ENCODE peak calls at places on chromosomes 1 and 21, in five cellular contexts. Y is nephron progenitor cell; T is left ventricle myocardium inferior; F is AG04450; J is CD8-positive, alpha-beta T cell. K is an unnamed sample.
A peak's percentile ranks its signal among the peaks of the same experiment; 100 is the strongest.

GRCh38 chr1:43938892-43939587 is 5.4 kb downstream of the ARTN start:
- DNase-seq in J (no peak), F (no peak), T (peak; percentile 44), Y (no peak), K (no peak)

GRCh38 chr1:24464378-24464770 is 38.3 kb upstream of the RCAN3 start:
- DNase-seq in J (no peak), T (no peak), Y (no peak), F (no peak), K (no peak)

GRCh38 chr1:151641229-151641628 is 29.4 kb downstream of the SNX27 start:
- DNase-seq in T (no peak), Y (no peak), J (no peak), F (no peak), K (no peak)

GRCh38 chr1:207309775-207310273 is 11.7 kb upstream of the CD55 start:
- DNase-seq in F (peak; percentile 38), J (no peak), T (no peak), Y (no peak), K (no peak)

GRCh38 chr1:145999321-146000024 is 3.1 kb upstream of the TXNIP start:
- DNase-seq in T (no peak), Y (no peak), J (no peak), F (no peak), K (no peak)

GRCh38 chr1:225851810-225852209 is 30.4 kb downstream of the TMEM63A start:
- DNase-seq in J (no peak), T (no peak), Y (no peak), F (no peak), K (no peak)

GRCh38 chr1:32335619-32335950 is 448 bp downstream of the MARCKSL1 start:
- DNase-seq in T (no peak), Y (no peak), F (no peak), J (no peak), K (no peak)

GRCh38 chr1:9909222-9910046 is 635 bp downstream of the CTNNBIP1 start:
- DNase-seq in T (peak; percentile 23), J (peak; percentile 8), Y (peak; percentile 32), F (no peak), K (peak; percentile 29)

GRCh38 chr1:118627435-118627834 is 360.7 kb downstream of the TBX15 start:
- DNase-seq in J (no peak), T (no peak), Y (no peak), F (no peak), K (no peak)

GRCh38 chr1:107477233-107477632 is 336.4 kb downstream of the NTNG1 start:
- DNase-seq in J (no peak), T (no peak), Y (no peak), F (no peak), K (no peak)

GRCh38 chr1:221925947-221926346 is 184.1 kb upstream of the DUSP10 start:
- DNase-seq in F (no peak), Y (no peak), J (no peak), T (no peak), K (no peak)

GRCh38 chr1:174999926-175000696 is at the start of gene CACYBP:
- DNase-seq in Y (no peak), T (no peak), F (no peak), J (no peak), K (no peak)

GRCh38 chr1:182366596-182366995 is 25.0 kb downstream of the GLUL start:
- DNase-seq in F (no peak), Y (no peak), J (no peak), T (no peak), K (no peak)

GRCh38 chr21:45334591-45335081 is 46.9 kb upstream of the POFUT2 start:
- DNase-seq in T (peak; percentile 9), J (no peak), Y (no peak), F (no peak), K (no peak)

DNA sequence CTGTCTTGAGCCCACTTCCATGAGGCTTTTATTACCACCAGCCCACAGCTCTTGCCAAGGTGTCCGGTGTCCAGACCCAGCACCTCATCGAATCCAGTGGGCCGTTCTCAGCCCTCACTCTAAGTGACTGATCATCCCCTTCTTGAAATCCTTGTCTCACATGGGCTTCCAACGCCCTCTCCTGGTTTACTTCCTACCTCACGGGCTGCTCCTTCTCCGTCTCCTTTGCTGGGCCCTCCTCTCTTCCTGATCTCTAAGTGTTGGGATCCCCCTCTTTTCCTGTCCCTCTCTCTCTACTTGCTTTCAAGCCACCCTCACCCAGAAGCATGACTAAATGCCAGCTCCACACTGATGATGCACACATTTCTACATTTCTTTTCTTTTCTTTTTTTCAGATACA is 9.0 kb upstream of the RHBG start:
- DNase-seq in F (no peak), T (no peak), J (no peak), Y (peak; percentile 34), K (no peak)
- TF ChIP-seq CTCF in F (peak; percentile 59), T (no peak), J (no peak), Y (no peak), K (no peak)

GRCh38 chr1:245279346-245279745 is 124.6 kb downstream of the KIF26B start:
- DNase-seq in J (no peak), T (no peak), F (no peak), Y (no peak), K (no peak)

GRCh38 chr1:245272676-245273075 is 117.9 kb downstream of the KIF26B start:
- DNase-seq in F (no peak), Y (no peak), T (no peak), J (no peak), K (no peak)

GRCh38 chr1:245276426-245276825 is 121.6 kb downstream of the KIF26B start:
- DNase-seq in T (no peak), F (no peak), J (no peak), Y (no peak), K (no peak)

GRCh38 chr1:245278846-245279245 is 124.1 kb downstream of the KIF26B start:
- DNase-seq in T (no peak), Y (no peak), J (no peak), F (no peak), K (no peak)

GRCh38 chr1:245277276-245277675 is 122.5 kb downstream of the KIF26B start:
- DNase-seq in Y (no peak), J (no peak), T (no peak), F (no peak), K (no peak)
- TF ChIP-seq CTCF in Y (peak; percentile 9), J (no peak), T (no peak), F (peak; percentile 10), K (peak; percentile 52)

GRCh38 chr21:38806153-38806941 is 618 bp downstream of the ETS2 start:
- DNase-seq in Y (peak; percentile 70), T (peak; percentile 53), F (no peak), J (no peak), K (peak; percentile 27)
- TF ChIP-seq CTCF in Y (no peak), T (peak; percentile 31), F (peak; percentile 26), J (no peak), K (peak; percentile 49)

GRCh38 chr1:228456252-228457016 is 30.7 kb upstream of the RNF187 start:
- DNase-seq in J (no peak), Y (no peak), T (no peak), F (no peak), K (no peak)

GRCh38 chr1:228457396-228458176 is 29.6 kb upstream of the RNF187 start:
- DNase-seq in Y (peak; percentile 83), F (peak; percentile 97), J (peak; percentile 68), T (peak; percentile 85), K (peak; percentile 77)

GRCh38 chr1:228454238-228454637 is 32.9 kb upstream of the RNF187 start:
- DNase-seq in J (no peak), F (no peak), T (no peak), Y (no peak), K (no peak)

GRCh38 chr1:228457017-228457395 is 30.2 kb upstream of the RNF187 start:
- DNase-seq in T (no peak), J (no peak), Y (no peak), F (no peak), K (no peak)

GRCh38 chr1:228455715-228456114 is 31.5 kb upstream of the RNF187 start:
- DNase-seq in J (no peak), T (no peak), F (no peak), Y (no peak), K (no peak)
- TF ChIP-seq CTCF in J (no peak), T (peak; percentile 28), F (peak; percentile 45), Y (no peak), K (peak; percentile 23)

GRCh38 chr1:25871704-25872494 is 3.6 kb downstream of the PAQR7 start:
- DNase-seq in T (no peak), Y (no peak), F (no peak), J (no peak), K (no peak)
- TF ChIP-seq CTCF in T (no peak), Y (no peak), F (no peak), J (no peak), K (no peak)

K was measured in progenitor cell of endocrine pancreas.